ENCODE peak calls at places on chromosome 11, in five cellular contexts. G, K, H, U and R are unnamed samples.

GRCh38 chr11:19903620-19904069 is 191.0 kb downstream of the NAV2 start:
- DNase-seq in U (peak; percentile 78), K (peak; percentile 93), H (peak; percentile 50), G (peak; percentile 80), R (peak; percentile 67)

GRCh38 chr11:29173660-29174062 is 843.2 kb downstream of the KCNA4 start:
- DNase-seq in U (peak; percentile 73), G (no peak), K (no peak), H (no peak), R (no peak)

GRCh38 chr11:97937501-97937900 is 1083.2 kb upstream of the CNTN5 start:
- DNase-seq in U (peak; percentile 11), G (no peak), H (no peak), K (no peak), R (no peak)

GRCh38 chr11:93330446-93330984 is at the start of gene DEUP1:
- DNase-seq in G (peak; percentile 22), H (peak; percentile 45), U (peak; percentile 22), K (peak; percentile 59), R (peak; percentile 44)

GRCh38 chr11:126398296-126398695 is 42.8 kb downstream of the ST3GAL4 start:
- DNase-seq in K (no peak), G (no peak), U (no peak), H (no peak), R (no peak)

GRCh38 chr11:120178441-120179070 is 32.3 kb upstream of the OAF start:
- DNase-seq in K (no peak), G (no peak), H (no peak), U (no peak), R (no peak)

GRCh38 chr11:122104381-122104780 is 11.6 kb downstream of the BLID start:
- DNase-seq in H (no peak), U (no peak), G (no peak), K (no peak), R (no peak)

GRCh38 chr11:111531156-111531555 is 9.4 kb upstream of the LAYN start:
- DNase-seq in G (no peak), K (no peak), H (no peak), U (peak; percentile 59), R (no peak)

GRCh38 chr11:120354068-120354467 is 17.9 kb downstream of the ARHGEF12 start:
- DNase-seq in G (no peak), K (no peak), U (peak; percentile 35), H (no peak), R (no peak)

GRCh38 chr11:33703771-33704170 is 3.1 kb upstream of the C11orf91 start:
- DNase-seq in H (peak; percentile 37), K (no peak), U (peak; percentile 92), G (no peak), R (no peak)

GRCh38 chr11:44531116-44531504 is 34.4 kb upstream of the CD82 start:
- DNase-seq in K (no peak), H (no peak), G (no peak), U (no peak), R (no peak)

GRCh38 chr11:64207247-64208085 is 945 bp downstream of the FERMT3 start:
- DNase-seq in K (peak; percentile 34), H (peak; percentile 81), G (peak; percentile 70), U (peak; percentile 22), R (peak; percentile 71)

GRCh38 chr11:114026355-114026754 is 33.2 kb upstream of the ZBTB16 start:
- DNase-seq in U (peak; percentile 21), K (peak; percentile 83), G (no peak), H (no peak), R (no peak)

GRCh38 chr11:33475999-33476398 is 218.8 kb downstream of the HIPK3 start:
- DNase-seq in H (no peak), G (no peak), U (peak; percentile 20), K (no peak), R (no peak)

GRCh38 chr11:11349870-11350325 is 3.2 kb downstream of the CSNK2A3 start:
- DNase-seq in H (no peak), G (no peak), K (no peak), U (peak; percentile 70), R (no peak)

GRCh38 chr11:122488892-122489291 is 166.6 kb upstream of the UBASH3B start:
- DNase-seq in H (no peak), K (no peak), G (no peak), U (no peak), R (no peak)

GRCh38 chr11:75330279-75330678 is 21.2 kb downstream of the ARRB1 start:
- DNase-seq in K (no peak), H (no peak), G (no peak), U (no peak), R (no peak)

GRCh38 chr11:119377961-119378667 is 3.4 kb downstream of the USP2 start:
- DNase-seq in G (no peak), K (no peak), H (no peak), U (no peak), R (no peak)

GRCh38 chr11:85946221-85946620 is 91.0 kb downstream of the CCDC83 start:
- DNase-seq in K (no peak), U (peak; percentile 22), H (no peak), G (no peak), R (no peak)

GRCh38 chr11:31812392-31813241 is 1.5 kb upstream of the PAX6 start:
- DNase-seq in U (peak; percentile 42), H (no peak), G (no peak), K (peak; percentile 51), R (no peak)

GRCh38 chr11:73939096-73939495 is 11.7 kb upstream of the DNAJB13 start:
- DNase-seq in U (peak; percentile 17), K (no peak), H (no peak), G (no peak), R (no peak)

GRCh38 chr11:7575841-7576451 is 62.1 kb downstream of the PPFIBP2 start:
- DNase-seq in U (peak; percentile 41), H (no peak), K (no peak), G (no peak), R (no peak)

GRCh38 chr11:7577226-7577882 is 63.6 kb downstream of the PPFIBP2 start:
- DNase-seq in K (no peak), U (no peak), G (peak; percentile 75), H (peak; percentile 65), R (no peak)

GRCh38 chr11:7577883-7578242 is 64.1 kb downstream of the PPFIBP2 start:
- DNase-seq in K (peak; percentile 69), G (no peak), U (peak; percentile 48), H (no peak), R (no peak)

GRCh38 chr11:7578276-7578955 is 64.6 kb downstream of the PPFIBP2 start:
- DNase-seq in G (no peak), U (no peak), H (no peak), K (no peak), R (no peak)

DNA sequence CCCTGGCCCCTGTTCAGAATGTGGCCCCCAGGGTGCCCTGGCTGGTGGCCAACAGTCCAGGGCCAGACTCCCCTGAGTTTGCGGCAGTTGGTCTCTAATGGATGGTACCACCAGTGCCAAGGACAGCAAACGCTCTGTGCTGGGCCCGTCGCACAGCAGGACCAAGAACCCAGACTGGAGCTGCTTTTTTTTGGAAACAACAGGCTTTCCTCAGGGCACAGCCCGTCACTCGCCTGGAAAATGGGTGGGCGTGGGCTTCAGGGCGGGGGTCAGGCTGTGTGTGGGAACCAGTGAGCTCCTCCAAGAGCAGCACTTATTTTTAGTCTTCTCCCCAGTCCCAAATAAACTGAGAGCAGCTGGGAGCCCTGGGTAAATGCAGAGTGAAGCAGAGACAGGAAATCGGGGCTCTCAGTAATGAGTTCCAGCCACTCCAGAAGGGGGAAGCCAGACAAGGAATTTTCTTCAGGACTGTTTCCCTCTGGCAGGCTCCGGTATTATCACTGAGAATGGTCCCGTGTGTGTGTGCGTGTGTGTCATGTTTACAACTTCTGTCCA is 62.9 kb downstream of the PPFIBP2 start:
- DNase-seq in K (peak; percentile 19), G (peak; percentile 40), U (no peak), H (peak; percentile 39), R (no peak)
- H3K4me1 ChIP-seq in K (peaks cover 76% of the 10 kb centered on the region), G (peaks cover 79% of the 10 kb centered on the region), U (peaks cover 40% of the 10 kb centered on the region), H (peaks cover 70% of the 10 kb centered on the region), R (peaks cover 58% of the 10 kb centered on the region)

GRCh38 chr11:65287601-65288000 is 25.8 kb downstream of the POLA2 start:
- DNase-seq in U (no peak), K (no peak), H (no peak), G (no peak), R (no peak)
- H3K36me3 ChIP-seq in U (peaks cover 58% of the 10 kb centered on the region), K (peaks cover 41% of the 10 kb centered on the region), H (peaks cover 47% of the 10 kb centered on the region), G (peaks cover 62% of the 10 kb centered on the region), R (peaks cover 2% of the 10 kb centered on the region)

GRCh38 chr11:554428-554823 is 6.1 kb downstream of the LMNTD2 start:
- DNase-seq in G (no peak), K (peak; percentile 54), U (no peak), H (no peak), R (no peak)
- H3K27me3 ChIP-seq in G (peaks cover 100% of the 10 kb centered on the region), K (peaks cover 28% of the 10 kb centered on the region), U (peaks cover 6% of the 10 kb centered on the region), H (peaks cover 36% of the 10 kb centered on the region), R (no peaks in the 10 kb centered on the region)

DNA sequence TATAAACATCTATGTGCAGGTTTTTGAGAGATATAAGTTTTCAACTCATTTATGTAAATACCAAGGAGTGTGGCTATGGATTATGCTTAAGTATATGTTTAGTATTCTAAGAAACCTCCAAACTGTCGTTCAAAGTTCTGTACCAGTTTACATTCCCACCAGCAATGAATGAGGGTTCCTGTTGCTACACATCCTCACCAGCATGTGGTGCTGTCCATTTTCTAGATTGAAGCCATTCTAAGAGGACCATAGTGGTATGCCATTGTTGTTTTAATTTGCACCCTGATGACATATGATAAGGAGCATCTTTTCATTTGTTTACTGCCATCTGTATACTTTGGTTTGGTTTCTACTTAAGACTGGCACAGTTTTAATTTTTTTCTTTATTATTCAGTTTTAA is 2097.9 kb downstream of the LRRC4C start:
- DNase-seq in H (no peak), U (no peak), K (no peak), G (no peak), R (no peak)
- H3K4me1 ChIP-seq in H (no peaks in the 10 kb centered on the region), U (no peaks in the 10 kb centered on the region), K (no peaks in the 10 kb centered on the region), G (no peaks in the 10 kb centered on the region), R (no peaks in the 10 kb centered on the region)

GRCh38 chr11:67301313-67301921 is 1.9 kb upstream of the SSH3 start:
- DNase-seq in K (no peak), U (no peak), H (no peak), G (no peak), R (peak; percentile 50)
- H3K36me3 ChIP-seq in K (no peaks in the 10 kb centered on the region), U (peaks cover 19% of the 10 kb centered on the region), H (peaks cover 27% of the 10 kb centered on the region), G (peaks cover 54% of the 10 kb centered on the region), R (peaks cover 5% of the 10 kb centered on the region)

GRCh38 chr11:17722000-17722643 is 2.8 kb downstream of the MYOD1 start:
- DNase-seq in G (no peak), H (no peak), U (peak; percentile 60), K (peak; percentile 82), R (no peak)
- H3K27me3 ChIP-seq in G (peaks cover 73% of the 10 kb centered on the region), H (no peaks in the 10 kb centered on the region), U (peaks cover 49% of the 10 kb centered on the region), K (peaks cover 95% of the 10 kb centered on the region), R (peaks cover 41% of the 10 kb centered on the region)

GRCh38 chr11:76589477-76589876 is 81.1 kb downstream of the LRRC32 start:
- DNase-seq in K (no peak), H (no peak), U (no peak), G (no peak), R (no peak)
- H3K4me1 ChIP-seq in K (no peaks in the 10 kb centered on the region), H (peaks cover 3% of the 10 kb centered on the region), U (peaks cover 10% of the 10 kb centered on the region), G (peaks cover 22% of the 10 kb centered on the region), R (no peaks in the 10 kb centered on the region)